ENCODE peak calls at places on chromosomes 13 and 19, in eight cellular contexts. L is heart right ventricle; Q is CD8-positive, alpha-beta T cell; T is heart left ventricle; W is right lobe of liver; N is PC-9; F is brain microvascular endothelial cell; P is left ventricle myocardium inferior. G is an unnamed sample.

GRCh38 chr19:48363500-48363809 is 285 bp downstream of the TMEM143 start:
- DNase-seq in L (no peak), Q (no peak), T (no peak), W (peak), N (no peak), F (no peak), P (no peak), G (no peak)

GRCh38 chr13:41127746-41128145 is 4.9 kb downstream of the KBTBD6 start:
- DNase-seq in L (no peak), Q (no peak), T (no peak), W (no peak), N (no peak), F (no peak), P (no peak), G (no peak)

GRCh38 chr13:22000191-22000590 is 329.3 kb downstream of the FGF9 start:
- DNase-seq in L (no peak), Q (no peak), T (no peak), W (no peak), N (no peak), F (no peak), P (no peak), G (no peak)

GRCh38 chr19:1239420-1239795 is 1.6 kb upstream of the CBARP start:
- DNase-seq in L (no peak), Q (no peak), T (no peak), W (no peak), N (no peak), F (no peak), P (no peak), G (no peak)

GRCh38 chr13:83878691-83879410 is 3.4 kb downstream of the SLITRK1 start:
- DNase-seq in L (no peak), Q (no peak), T (no peak), W (no peak), N (no peak), F (no peak), P (no peak), G (no peak)

GRCh38 chr13:98324105-98324504 is 147.0 kb upstream of the RNF113B start:
- DNase-seq in L (no peak), Q (no peak), T (no peak), W (peak), N (no peak), F (peak), P (no peak), G (no peak)

GRCh38 chr19:49398001-49398615 is 10.1 kb downstream of the KASH5 start:
- DNase-seq in L (no peak), Q (no peak), T (no peak), W (no peak), N (no peak), F (no peak), P (no peak), G (no peak)

GRCh38 chr13:104943331-104943730 is 1592.1 kb downstream of the EFNB2 start:
- DNase-seq in L (no peak), Q (no peak), T (no peak), W (no peak), N (no peak), F (no peak), P (no peak), G (no peak)

GRCh38 chr19:5693195-5694166 is 3.4 kb downstream of the RPL36 start:
- DNase-seq in L (no peak), Q (no peak), T (no peak), W (no peak), N (no peak), F (no peak), P (no peak), G (no peak)

GRCh38 chr19:49403404-49404187 is 15.5 kb downstream of the KASH5 start:
- DNase-seq in L (no peak), Q (no peak), T (no peak), W (no peak), N (peak), F (peak), P (no peak), G (no peak)

GRCh38 chr13:24353736-24354135 is 44.4 kb downstream of the C1QTNF9 start:
- DNase-seq in L (no peak), Q (no peak), T (no peak), W (no peak), N (no peak), F (no peak), P (no peak), G (no peak)

GRCh38 chr19:48997972-48998371 is 4.3 kb downstream of the RUVBL2 start:
- DNase-seq in L (no peak), Q (peak), T (no peak), W (no peak), N (peak), F (peak), P (no peak), G (no peak)

GRCh38 chr13:103539265-103539664 is 473.0 kb upstream of the SLC10A2 start:
- DNase-seq in L (no peak), Q (no peak), T (no peak), W (no peak), N (no peak), F (no peak), P (peak), G (no peak)

GRCh38 chr19:41696402-41697197 is 8.5 kb upstream of the CEACAM7 start:
- DNase-seq in L (no peak), Q (peak), T (no peak), W (peak), N (no peak), F (no peak), P (no peak), G (no peak)

GRCh38 chr13:43003010-43003409 is 11.0 kb upstream of the EPSTI1 start:
- DNase-seq in L (no peak), Q (no peak), T (no peak), W (no peak), N (no peak), F (no peak), P (no peak), G (peak)

GRCh38 chr19:51079486-51080110 is 3.1 kb downstream of the KLK14 start:
- DNase-seq in L (peak), Q (no peak), T (peak), W (no peak), N (no peak), F (no peak), P (peak), G (peak)

GRCh38 chr13:106083620-106084350 is 451.7 kb downstream of the EFNB2 start:
- DNase-seq in L (peak), Q (no peak), T (peak), W (no peak), N (peak), F (peak), P (no peak), G (peak)

GRCh38 chr19:17496337-17496997 is 15.0 kb upstream of the PGLS start:
- DNase-seq in L (peak), Q (peak), T (peak), W (peak), N (peak), F (peak), P (peak), G (peak)

GRCh38 chr13:97249093-97249787 is 27.1 kb downstream of the MBNL2 start:
- DNase-seq in L (no peak), Q (no peak), T (no peak), W (no peak), N (no peak), F (no peak), P (no peak), G (no peak)

GRCh38 chr13:23554000-23554399 is 16.2 kb upstream of the TNFRSF19 start:
- DNase-seq in L (no peak), Q (no peak), T (no peak), W (no peak), N (peak), F (no peak), P (no peak), G (peak)

GRCh38 chr13:29454931-29455481 is 140.5 kb downstream of the SLC7A1 start:
- DNase-seq in L (no peak), Q (no peak), T (no peak), W (no peak), N (peak), F (no peak), P (no peak), G (peak)

GRCh38 chr19:34274827-34275625 is 20.7 kb downstream of the GARRE1 start:
- DNase-seq in L (no peak), Q (no peak), T (no peak), W (no peak), N (no peak), F (peak), P (no peak), G (peak)

GRCh38 chr13:50521750-50522149 is 321.7 kb downstream of the DLEU7 start:
- DNase-seq in L (no peak), Q (no peak), T (no peak), W (no peak), N (no peak), F (no peak), P (no peak), G (no peak)

GRCh38 chr19:492091-492531 is 4.2 kb upstream of the MADCAM1 start:
- DNase-seq in L (no peak), Q (no peak), T (no peak), W (no peak), N (no peak), F (no peak), P (no peak), G (no peak)

GRCh38 chr13:99796175-99796819 is 175.3 kb downstream of the ZIC5 start:
- DNase-seq in L (no peak), Q (no peak), T (no peak), W (no peak), N (peak), F (peak), P (no peak), G (peak)

GRCh38 chr13:30303269-30303668 is 4.1 kb downstream of the KATNAL1 start:
- DNase-seq in L (no peak), Q (no peak), T (no peak), W (no peak), N (no peak), F (no peak), P (no peak), G (no peak)

GRCh38 chr19:30227661-30228112 is 144.5 kb upstream of the ZNF536 start:
- DNase-seq in L (peak), Q (no peak), T (peak), W (peak), N (peak), F (peak), P (peak), G (peak)
- TF ChIP-seq CTCF in L (peak), Q (no peak), T (peak), W (peak), N (no peak), F (peak), P (peak), G (peak)

GRCh38 chr13:35994131-35994966 is 136.8 kb downstream of the DCLK1 start:
- DNase-seq in L (peak), Q (no peak), T (peak), W (no peak), N (no peak), F (peak), P (peak), G (peak)
- H3K27ac ChIP-seq in L (peak), Q (no peak), T (peak), W (no peak), N (no peak), F (peak), P (peak), G (no peak)

GRCh38 chr19:28469544-28469943 is 743.4 kb downstream of the UQCRFS1 start:
- DNase-seq in L (no peak), Q (no peak), T (no peak), W (no peak), N (no peak), F (no peak), P (no peak), G (no peak)

GRCh38 chr19:28466107-28467045 is 746.6 kb downstream of the UQCRFS1 start:
- DNase-seq in L (peak), Q (peak), T (peak), W (peak), N (peak), F (peak), P (peak), G (no peak)

GRCh38 chr19:28465317-28466086 is 747.4 kb downstream of the UQCRFS1 start:
- DNase-seq in L (no peak), Q (no peak), T (no peak), W (no peak), N (no peak), F (no peak), P (no peak), G (no peak)

GRCh38 chr19:28472111-28472510 is 740.8 kb downstream of the UQCRFS1 start:
- DNase-seq in L (no peak), Q (no peak), T (no peak), W (no peak), N (no peak), F (no peak), P (no peak), G (no peak)

GRCh38 chr19:28468701-28469459 is 744.1 kb downstream of the UQCRFS1 start:
- DNase-seq in L (no peak), Q (peak), T (peak), W (peak), N (no peak), F (peak), P (no peak), G (no peak)
- TF ChIP-seq CTCF in L (no peak), Q (no peak), T (no peak), W (no peak), N (no peak), F (no peak), P (no peak), G (no peak)

DNA sequence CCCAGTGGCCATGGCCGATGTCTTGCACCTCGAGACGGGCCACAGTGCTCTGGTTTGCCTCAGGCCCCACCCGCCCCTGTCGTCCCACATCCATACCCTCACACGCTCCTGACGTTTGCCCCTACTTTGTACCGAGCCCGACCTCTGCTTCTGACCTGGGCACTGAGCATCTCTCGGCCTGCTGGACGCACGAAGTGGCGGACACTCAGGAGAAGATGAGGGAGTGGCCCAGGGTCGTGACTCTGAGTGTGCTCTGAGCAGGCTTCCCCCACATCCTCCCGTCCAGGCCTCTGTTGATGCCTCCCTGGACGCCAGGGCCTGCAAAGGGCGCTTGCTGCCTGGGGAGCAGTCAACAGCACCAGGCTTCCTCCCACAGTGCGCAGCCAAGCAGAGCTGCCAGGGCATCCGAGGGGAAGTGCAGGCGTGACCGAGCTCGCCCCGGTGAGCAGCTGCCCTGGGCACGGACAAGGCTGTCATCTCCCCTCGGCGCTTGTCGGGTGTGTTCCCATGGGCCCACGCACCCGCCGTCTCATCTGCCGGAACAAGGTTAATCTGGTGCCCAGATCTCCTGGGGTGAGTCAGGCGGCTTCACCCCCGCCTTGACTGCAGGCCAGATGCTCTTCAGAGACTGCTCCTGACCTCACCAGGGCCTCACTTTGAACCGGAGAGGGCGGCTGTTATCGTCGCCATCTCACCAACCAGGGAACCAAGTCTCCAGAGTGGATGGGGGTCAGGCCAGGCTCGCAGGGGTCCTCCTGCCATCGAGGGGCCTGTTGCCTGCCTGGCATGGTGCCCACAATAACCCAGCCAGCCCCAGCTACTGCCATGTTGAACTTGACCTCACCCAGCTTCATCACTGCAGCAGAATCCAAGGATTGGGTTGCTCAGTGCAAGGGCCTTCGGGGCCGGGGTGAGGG is 27.2 kb downstream of the COMP start:
- DNase-seq in L (no peak), Q (no peak), T (no peak), W (no peak), N (peak), F (peak), P (no peak), G (peak)
- H3K27ac ChIP-seq in L (no peak), Q (no peak), T (no peak), W (no peak), N (peak), F (no peak), P (no peak), G (peak)

DNA sequence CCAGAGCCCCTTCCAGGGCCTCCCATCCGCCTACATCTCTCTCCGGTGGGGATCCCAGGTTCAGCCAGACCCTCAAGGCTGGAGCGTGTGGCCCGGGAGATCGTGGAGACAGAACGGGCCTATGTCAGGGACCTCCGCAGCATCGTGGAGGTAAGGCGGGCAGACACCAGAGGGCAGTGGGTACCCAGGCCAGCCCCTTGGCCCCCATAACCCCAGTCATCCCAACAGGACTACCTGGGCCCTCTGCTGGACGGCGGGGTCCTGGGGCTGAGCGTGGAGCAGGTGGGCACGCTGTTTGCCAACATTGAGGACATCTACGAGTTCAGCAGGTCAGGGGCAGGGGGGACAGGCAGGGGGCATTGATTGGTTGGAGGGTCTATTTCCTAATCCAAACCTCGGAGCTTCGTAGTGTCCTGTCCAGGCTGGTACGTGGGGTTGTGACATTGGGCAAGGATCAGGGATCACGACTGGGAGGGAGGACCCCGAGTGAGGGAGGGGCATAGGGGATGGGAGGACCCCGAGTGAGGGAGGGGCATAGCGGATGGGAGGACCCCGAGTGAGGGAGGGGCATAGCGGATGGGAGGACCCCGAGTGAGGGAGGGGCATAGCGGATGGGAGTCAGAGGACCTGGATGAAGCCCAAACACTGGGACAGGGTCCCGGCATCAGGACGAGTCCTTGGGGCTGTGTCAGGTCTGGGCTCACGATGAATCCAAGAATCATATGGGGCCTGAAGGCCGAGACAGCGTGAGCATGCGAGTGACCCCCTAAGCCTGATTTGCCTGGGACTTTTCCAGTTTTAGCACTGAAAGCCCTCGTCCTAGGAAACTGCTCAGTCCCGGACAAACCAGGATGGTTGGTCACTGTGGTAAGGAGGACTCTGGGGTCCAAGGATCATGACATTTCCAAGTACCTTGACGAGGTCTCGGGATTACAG is 2.9 kb downstream of the PLEKHG2 start:
- DNase-seq in L (no peak), Q (no peak), T (no peak), W (no peak), N (no peak), F (no peak), P (no peak), G (no peak)
- TF ChIP-seq CTCF in L (no peak), Q (no peak), T (no peak), W (no peak), N (no peak), F (peak), P (no peak), G (no peak)

DNA sequence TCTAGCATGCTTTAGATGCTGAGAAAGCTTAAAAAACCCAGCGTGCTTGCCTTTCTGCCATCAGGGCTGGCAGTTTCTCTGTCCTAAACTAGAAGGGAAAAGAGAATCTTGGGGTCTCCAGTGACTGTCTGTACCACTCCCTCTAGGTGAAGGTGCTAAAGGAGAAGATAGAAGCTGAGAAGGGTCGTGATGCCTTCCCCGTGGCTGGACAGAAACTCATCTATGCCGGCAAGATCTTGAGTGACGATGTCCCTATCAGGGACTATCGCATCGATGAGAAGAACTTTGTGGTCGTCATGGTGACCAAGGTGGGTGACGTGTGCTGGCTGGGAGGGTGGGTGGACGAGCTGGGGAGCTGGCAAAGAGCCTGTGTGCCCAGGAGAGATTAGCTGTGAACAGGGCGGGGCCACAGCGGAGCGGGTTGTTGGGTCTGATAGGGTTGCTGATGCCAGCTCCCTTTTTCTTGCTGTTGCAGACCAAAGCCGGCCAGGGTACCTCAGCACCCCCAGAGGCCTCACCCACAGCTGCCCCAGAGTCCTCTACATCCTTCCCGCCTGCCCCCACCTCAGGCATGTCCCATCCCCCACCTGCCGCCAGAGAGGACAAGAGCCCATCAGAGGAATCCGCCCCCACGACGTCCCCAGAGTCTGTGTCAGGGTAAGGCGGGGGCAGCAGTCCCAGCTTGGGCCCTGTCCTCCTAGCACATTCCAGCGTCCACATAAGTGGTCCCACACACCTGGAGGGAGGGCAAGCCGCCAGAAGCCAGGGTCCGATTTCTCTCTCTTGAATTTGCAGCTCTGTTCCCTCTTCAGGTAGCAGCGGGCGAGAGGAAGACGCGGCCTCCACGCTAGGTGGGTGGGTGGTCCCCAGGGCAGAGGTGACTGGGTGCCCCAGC is 2.3 kb downstream of the RAD23A start:
- DNase-seq in L (no peak), Q (no peak), T (no peak), W (no peak), N (no peak), F (no peak), P (no peak), G (no peak)
- H3K27ac ChIP-seq in L (no peak), Q (no peak), T (no peak), W (no peak), N (no peak), F (no peak), P (peak), G (peak)

GRCh38 chr13:110363009-110363408 is 55.9 kb downstream of the COL4A2 start:
- DNase-seq in L (no peak), Q (no peak), T (no peak), W (no peak), N (no peak), F (peak), P (no peak), G (no peak)
- TF ChIP-seq CTCF in L (no peak), Q (no peak), T (no peak), W (no peak), N (no peak), F (peak), P (peak), G (no peak)

GRCh38 chr13:92805766-92806165 is 420.8 kb upstream of the GPC6 start:
- DNase-seq in L (no peak), Q (no peak), T (no peak), W (no peak), N (no peak), F (no peak), P (no peak), G (no peak)
- H3K27ac ChIP-seq in L (peak), Q (no peak), T (peak), W (no peak), N (no peak), F (no peak), P (peak), G (no peak)

GRCh38 chr13:63651394-63651793 is 2235.7 kb upstream of the PCDH20 start:
- DNase-seq in L (no peak), Q (no peak), T (no peak), W (no peak), N (no peak), F (no peak), P (no peak), G (no peak)
- TF ChIP-seq CTCF in L (no peak), Q (no peak), T (no peak), W (no peak), N (no peak), F (no peak), P (no peak), G (no peak)

G was measured in RWPE1.